ENCODE peak calls at places on chromosomes 6 and 20, in four cellular contexts. O is H1, G is transverse colon, J is A549. L is an unnamed sample.

GRCh38 chr20:61391812-61392520 is 139.9 kb downstream of the CDH4 start:
- DNase-seq in J (no peak), O (no peak), G (no peak), L (no peak)

GRCh38 chr6:156781882-156782631 is 4.9 kb downstream of the ARID1B start:
- DNase-seq in J (no peak), G (no peak), O (no peak), L (no peak)

GRCh38 chr20:11745160-11745559 is 172.5 kb upstream of the BTBD3 start:
- DNase-seq in G (no peak), O (no peak), J (no peak), L (no peak)

GRCh38 chr6:109013551-109014101 is 81.0 kb downstream of the SESN1 start:
- DNase-seq in O (no peak), J (no peak), G (no peak), L (no peak)

GRCh38 chr6:11222385-11223277 is 9.8 kb downstream of the NEDD9 start:
- DNase-seq in G (no peak), O (no peak), J (no peak), L (no peak)

GRCh38 chr6:89311853-89312531 is 3.1 kb downstream of the GABRR2 start:
- DNase-seq in O (peak; percentile 38), G (peak; percentile 55), J (no peak), L (peak; percentile 61)

GRCh38 chr6:76881414-76881813 is 581.9 kb downstream of the HTR1B start:
- DNase-seq in O (no peak), J (no peak), G (no peak), L (no peak)

GRCh38 chr20:11814276-11814675 is 103.4 kb upstream of the BTBD3 start:
- DNase-seq in O (no peak), G (no peak), J (no peak), L (no peak)

GRCh38 chr6:154345811-154346210 is 10.8 kb downstream of the IPCEF1 start:
- DNase-seq in J (no peak), G (no peak), O (no peak), L (no peak)

GRCh38 chr20:46672543-46673148 is 16.6 kb downstream of the TP53RK start:
- DNase-seq in O (no peak), J (no peak), G (no peak), L (no peak)

GRCh38 chr20:54068966-54069365 is 1.4 kb downstream of the BCAS1 start:
- DNase-seq in G (no peak), O (no peak), J (no peak), L (no peak)

GRCh38 chr6:36353411-36353915 is 16.8 kb upstream of the BNIP5 start:
- DNase-seq in G (no peak), O (no peak), J (no peak), L (no peak)

GRCh38 chr20:35511814-35512420 is 17.5 kb downstream of the C20orf173 start:
- DNase-seq in G (peak; percentile 30), J (peak; percentile 34), O (no peak), L (peak; percentile 19)

GRCh38 chr20:52470561-52470960 is 279.0 kb upstream of the ZFP64 start:
- DNase-seq in O (no peak), J (no peak), G (no peak), L (no peak)

GRCh38 chr6:105474234-105474633 is 71.4 kb upstream of the PREP start:
- DNase-seq in O (no peak), J (no peak), G (no peak), L (no peak)

DNA sequence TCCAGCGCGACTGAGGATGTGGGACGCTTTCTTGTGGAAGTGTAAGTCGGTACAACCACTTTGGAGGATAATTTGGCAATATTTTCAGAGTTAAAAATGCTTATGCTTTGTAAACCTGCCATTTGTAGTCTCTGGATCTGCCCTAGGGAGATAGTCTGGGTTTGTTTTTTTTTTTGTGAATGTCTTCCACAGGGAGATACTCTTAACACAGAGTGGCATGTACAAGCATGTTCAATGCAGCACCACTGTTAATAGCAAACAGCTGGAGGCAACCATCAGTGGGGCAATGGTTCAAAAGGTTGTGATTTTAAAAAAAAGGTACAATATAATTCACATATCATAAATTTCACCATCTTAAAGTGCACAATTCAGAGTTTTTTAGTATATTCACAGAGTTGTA is 22.4 kb downstream of the SLC9A8 start:
- DNase-seq in G (no peak), O (no peak), J (no peak), L (no peak)
- TF ChIP-seq EP300 in G (no peak), O (no peak), J (no peak), L (no peak)

GRCh38 chr6:47083586-47084047 is 41.5 kb upstream of the ADGRF1 start:
- DNase-seq in G (peak; percentile 88), O (no peak), J (no peak), L (peak; percentile 74)
- TF ChIP-seq EP300 in G (peak; percentile 88), O (no peak), J (no peak), L (peak; percentile 85)

DNA sequence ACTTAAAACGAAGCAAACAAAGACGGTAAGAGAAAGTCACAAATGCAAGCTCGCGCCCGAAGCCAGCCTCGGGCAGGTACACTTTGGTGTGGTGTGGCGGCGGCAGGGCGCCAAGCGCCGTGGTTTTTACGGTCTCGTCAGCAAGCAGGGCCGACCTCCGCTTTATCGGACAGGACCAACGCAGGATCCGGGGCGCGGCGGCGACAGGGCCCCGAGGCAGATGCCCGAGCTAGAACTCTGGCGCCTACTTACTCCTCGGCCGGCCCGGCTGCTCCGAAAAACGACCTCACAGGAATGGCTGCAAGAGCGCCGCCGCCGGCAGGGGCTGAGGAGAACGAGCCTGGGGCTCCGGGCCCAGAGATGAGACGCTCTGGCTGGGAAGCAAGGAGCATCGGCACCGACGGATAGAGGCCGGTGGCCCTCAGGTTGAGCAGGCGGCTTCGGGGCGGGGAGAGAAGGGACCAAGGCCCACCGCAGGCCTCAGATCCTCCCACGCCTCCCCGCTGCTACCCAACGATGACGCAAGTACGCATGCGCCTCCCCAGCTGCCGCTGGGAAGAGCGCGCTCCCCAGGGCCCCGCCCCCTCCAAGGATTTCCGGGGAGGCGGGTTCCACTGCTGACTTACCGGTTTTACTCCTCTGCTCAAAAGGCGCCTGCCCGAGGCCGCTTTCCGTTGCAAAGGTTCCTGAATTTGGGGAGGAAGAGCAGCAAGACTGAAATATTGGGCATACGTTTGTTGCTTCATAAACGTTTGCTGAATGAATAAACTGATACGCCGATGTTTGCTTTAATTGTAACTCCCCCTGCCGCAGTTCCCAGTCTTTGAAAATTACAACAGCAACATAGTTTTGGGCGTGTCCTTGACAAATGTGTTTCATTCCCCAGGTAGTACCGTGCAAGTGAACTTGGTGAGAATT is 60.5 kb downstream of the FAM217A start:
- DNase-seq in G (peak; percentile 96), J (peak; percentile 63), O (peak; percentile 89), L (peak; percentile 88)
- TF ChIP-seq EP300 in G (no peak), J (no peak), O (no peak), L (peak; percentile 97)

GRCh38 chr20:31695849-31696804 is 26.5 kb downstream of the BCL2L1 start:
- DNase-seq in J (peak; percentile 85), O (no peak), G (peak; percentile 55), L (no peak)
- TF ChIP-seq EP300 in J (peak; percentile 97), O (no peak), G (no peak), L (peak; percentile 72)

DNA sequence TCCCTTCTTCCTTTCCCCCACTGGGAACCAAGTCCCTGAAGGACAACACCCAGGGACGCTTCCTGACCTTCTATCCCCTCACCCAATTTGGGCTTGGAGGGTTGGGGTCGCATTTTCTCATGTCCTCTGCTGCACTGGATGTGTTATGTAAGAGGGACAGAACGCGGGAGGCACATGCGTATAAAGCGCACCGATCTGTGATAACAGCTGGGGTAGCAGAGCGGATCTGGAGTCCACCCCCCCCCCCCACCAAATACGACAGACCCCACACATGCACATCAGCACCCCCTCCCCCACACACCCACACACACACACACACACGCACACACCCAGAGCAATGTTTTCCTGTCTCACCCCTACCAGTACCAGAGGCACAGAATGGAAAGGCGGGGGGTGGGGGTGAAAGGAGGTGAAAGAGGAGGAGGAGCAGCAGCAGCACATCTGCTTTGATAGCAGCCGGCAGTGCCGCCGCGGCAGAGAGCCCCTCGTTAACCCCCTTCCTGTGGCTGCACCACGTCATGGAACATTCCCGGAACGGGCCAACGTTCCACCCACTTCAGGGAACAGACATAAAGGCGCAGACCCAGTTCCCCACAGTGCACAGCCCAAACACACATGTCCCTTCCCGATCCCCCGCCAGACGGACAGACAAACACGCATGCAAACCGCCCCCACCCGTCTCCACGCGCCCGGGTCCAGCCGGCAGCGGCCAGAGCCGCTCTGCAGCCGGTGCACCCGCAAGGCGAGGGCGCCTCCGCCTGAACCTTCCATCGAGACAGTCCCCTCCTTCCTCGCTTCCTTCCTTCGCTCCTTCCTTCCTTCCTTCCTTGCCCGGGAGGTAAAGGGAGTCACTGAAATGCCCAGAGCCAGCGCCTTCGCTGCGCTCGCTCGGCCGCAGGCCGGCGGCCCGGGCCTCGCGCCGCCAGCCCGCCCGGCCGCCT is 580 bp downstream of the HIVEP2 start:
- DNase-seq in G (peak; percentile 89), J (peak; percentile 29), O (no peak), L (peak; percentile 78)
- TF ChIP-seq EP300 in G (peak; percentile 95), J (no peak), O (peak; percentile 1), L (peak; percentile 92)

L was measured in tibial nerve.